ENCODE peak calls at places on chromosomes 3 and 15, in eight cellular contexts. One of them, this sample, is unnamed.

GRCh38 chr3:132870596-132870995 is 148.4 kb upstream of the NPHP3 start:
- DNase-seq in HepG2: no peak
- DNase-seq in HFF-Myc: no peak
- DNase-seq in BJ: no peak
- DNase-seq in epithelial cell of esophagus: no peak
- DNase-seq in psoas muscle: no peak
- DNase-seq in fibroblast of pulmonary artery: no peak
- DNase-seq in GM12865: no peak
- DNase-seq in this sample: no peak

GRCh38 chr15:28191832-28192231 is 92.7 kb upstream of the OCA2 start:
- DNase-seq in HepG2: no peak
- DNase-seq in HFF-Myc: peak
- DNase-seq in BJ: peak
- DNase-seq in epithelial cell of esophagus: no peak
- DNase-seq in psoas muscle: peak
- DNase-seq in fibroblast of pulmonary artery: peak
- DNase-seq in GM12865: no peak
- DNase-seq in this sample: peak

GRCh38 chr3:144770813-144771400 is 799.3 kb downstream of the DIPK2A start:
- DNase-seq in HepG2: peak
- DNase-seq in HFF-Myc: peak
- DNase-seq in BJ: peak
- DNase-seq in epithelial cell of esophagus: peak
- DNase-seq in psoas muscle: no peak
- DNase-seq in fibroblast of pulmonary artery: peak
- DNase-seq in GM12865: peak
- DNase-seq in this sample: peak

GRCh38 chr15:60551781-60552161 is 72.8 kb upstream of the ICE2 start:
- DNase-seq in HepG2: no peak
- DNase-seq in HFF-Myc: no peak
- DNase-seq in BJ: no peak
- DNase-seq in epithelial cell of esophagus: peak
- DNase-seq in psoas muscle: no peak
- DNase-seq in fibroblast of pulmonary artery: no peak
- DNase-seq in GM12865: peak
- DNase-seq in this sample: no peak

GRCh38 chr15:41928637-41929620 is 35.1 kb upstream of the SPTBN5 start:
- DNase-seq in HepG2: no peak
- DNase-seq in HFF-Myc: no peak
- DNase-seq in BJ: no peak
- DNase-seq in epithelial cell of esophagus: no peak
- DNase-seq in psoas muscle: peak
- DNase-seq in fibroblast of pulmonary artery: no peak
- DNase-seq in GM12865: peak
- DNase-seq in this sample: no peak

GRCh38 chr3:176987901-176988300 is 209.4 kb downstream of the TBL1XR1 start:
- DNase-seq in HepG2: no peak
- DNase-seq in HFF-Myc: no peak
- DNase-seq in BJ: no peak
- DNase-seq in epithelial cell of esophagus: no peak
- DNase-seq in psoas muscle: no peak
- DNase-seq in fibroblast of pulmonary artery: peak
- DNase-seq in GM12865: no peak
- DNase-seq in this sample: no peak

GRCh38 chr3:4395448-4395847 is 71.6 kb downstream of the SUMF1 start:
- DNase-seq in HepG2: no peak
- DNase-seq in HFF-Myc: no peak
- DNase-seq in BJ: no peak
- DNase-seq in epithelial cell of esophagus: no peak
- DNase-seq in psoas muscle: no peak
- DNase-seq in fibroblast of pulmonary artery: peak
- DNase-seq in GM12865: no peak
- DNase-seq in this sample: no peak

GRCh38 chr15:99440551-99441426 is 125.0 kb upstream of the MEF2A start:
- DNase-seq in HepG2: no peak
- DNase-seq in HFF-Myc: no peak
- DNase-seq in BJ: no peak
- DNase-seq in epithelial cell of esophagus: no peak
- DNase-seq in psoas muscle: no peak
- DNase-seq in fibroblast of pulmonary artery: no peak
- DNase-seq in GM12865: no peak
- DNase-seq in this sample: no peak

GRCh38 chr3:84820906-84821305 is 137.9 kb upstream of the CADM2 start:
- DNase-seq in HepG2: no peak
- DNase-seq in HFF-Myc: no peak
- DNase-seq in BJ: no peak
- DNase-seq in epithelial cell of esophagus: no peak
- DNase-seq in psoas muscle: no peak
- DNase-seq in fibroblast of pulmonary artery: no peak
- DNase-seq in GM12865: no peak
- DNase-seq in this sample: no peak

GRCh38 chr3:84820126-84820525 is 138.7 kb upstream of the CADM2 start:
- DNase-seq in HepG2: no peak
- DNase-seq in HFF-Myc: no peak
- DNase-seq in BJ: no peak
- DNase-seq in epithelial cell of esophagus: no peak
- DNase-seq in psoas muscle: no peak
- DNase-seq in fibroblast of pulmonary artery: no peak
- DNase-seq in GM12865: no peak
- DNase-seq in this sample: no peak

GRCh38 chr3:84830476-84830875 is 128.3 kb upstream of the CADM2 start:
- DNase-seq in HepG2: no peak
- DNase-seq in HFF-Myc: no peak
- DNase-seq in BJ: no peak
- DNase-seq in epithelial cell of esophagus: no peak
- DNase-seq in psoas muscle: no peak
- DNase-seq in fibroblast of pulmonary artery: no peak
- DNase-seq in GM12865: no peak
- DNase-seq in this sample: no peak

GRCh38 chr3:84825817-84826216 is 133.0 kb upstream of the CADM2 start:
- DNase-seq in HepG2: no peak
- DNase-seq in HFF-Myc: no peak
- DNase-seq in BJ: no peak
- DNase-seq in epithelial cell of esophagus: no peak
- DNase-seq in psoas muscle: no peak
- DNase-seq in fibroblast of pulmonary artery: no peak
- DNase-seq in GM12865: no peak
- DNase-seq in this sample: no peak
- TF ChIP-seq CTCF in HepG2: no peak
- TF ChIP-seq CTCF in HFF-Myc: no peak
- TF ChIP-seq CTCF in BJ: no peak
- TF ChIP-seq CTCF in epithelial cell of esophagus: no peak
- TF ChIP-seq CTCF in psoas muscle: no peak
- TF ChIP-seq CTCF in fibroblast of pulmonary artery: no peak
- TF ChIP-seq CTCF in GM12865: no peak
- TF ChIP-seq CTCF in this sample: no peak

GRCh38 chr15:85621096-85621495 is 173.6 kb downstream of the KLHL25 start:
- DNase-seq in HepG2: no peak
- DNase-seq in HFF-Myc: no peak
- DNase-seq in BJ: no peak
- DNase-seq in epithelial cell of esophagus: no peak
- DNase-seq in psoas muscle: no peak
- DNase-seq in fibroblast of pulmonary artery: no peak
- DNase-seq in GM12865: no peak
- DNase-seq in this sample: no peak

GRCh38 chr15:85623648-85624047 is 171.1 kb downstream of the KLHL25 start:
- DNase-seq in HepG2: no peak
- DNase-seq in HFF-Myc: no peak
- DNase-seq in BJ: no peak
- DNase-seq in epithelial cell of esophagus: no peak
- DNase-seq in psoas muscle: no peak
- DNase-seq in fibroblast of pulmonary artery: no peak
- DNase-seq in GM12865: no peak
- DNase-seq in this sample: no peak

GRCh38 chr15:85618956-85619491 is 175.7 kb downstream of the KLHL25 start:
- DNase-seq in HepG2: no peak
- DNase-seq in HFF-Myc: peak
- DNase-seq in BJ: peak
- DNase-seq in epithelial cell of esophagus: peak
- DNase-seq in psoas muscle: peak
- DNase-seq in fibroblast of pulmonary artery: peak
- DNase-seq in GM12865: peak
- DNase-seq in this sample: peak

GRCh38 chr15:85622432-85622831 is 172.3 kb downstream of the KLHL25 start:
- DNase-seq in HepG2: no peak
- DNase-seq in HFF-Myc: no peak
- DNase-seq in BJ: no peak
- DNase-seq in epithelial cell of esophagus: no peak
- DNase-seq in psoas muscle: no peak
- DNase-seq in fibroblast of pulmonary artery: no peak
- DNase-seq in GM12865: no peak
- DNase-seq in this sample: no peak

DNA sequence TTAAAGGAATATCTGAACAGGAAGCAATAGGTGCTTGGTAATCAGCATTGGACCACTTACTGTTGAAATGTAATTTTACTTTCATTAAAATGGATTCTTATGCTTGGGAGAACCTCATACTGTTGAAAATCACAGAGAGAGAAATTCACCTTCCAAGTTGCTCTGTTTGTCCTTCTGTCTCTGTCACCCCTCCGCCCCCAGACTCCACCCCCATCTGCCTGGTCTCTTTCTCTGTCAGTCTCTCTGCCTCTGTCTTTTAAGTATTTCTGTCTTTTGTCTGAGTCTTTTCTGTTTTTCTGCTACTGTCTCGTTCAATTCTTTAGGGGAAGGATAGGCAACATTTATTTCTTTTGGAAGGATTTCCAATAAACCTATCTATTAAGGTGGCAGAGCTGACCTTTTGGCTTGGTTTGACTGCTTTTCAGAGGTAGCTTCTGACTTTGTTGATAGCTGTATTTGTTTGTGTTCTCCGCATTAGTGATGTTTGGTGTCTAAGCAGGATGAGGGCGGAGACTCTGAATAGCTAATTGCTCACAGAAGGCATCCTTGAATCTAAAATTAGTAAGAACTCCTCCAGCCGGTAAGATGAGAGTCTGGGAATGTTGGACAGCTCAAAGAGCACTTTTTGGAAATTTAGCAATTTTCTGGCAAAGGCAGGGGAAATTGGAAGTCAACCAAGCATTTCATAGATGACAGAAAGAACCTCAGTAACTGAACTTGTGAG is 174.2 kb downstream of the KLHL25 start:
- DNase-seq in HepG2: no peak
- DNase-seq in HFF-Myc: no peak
- DNase-seq in BJ: peak
- DNase-seq in epithelial cell of esophagus: peak
- DNase-seq in psoas muscle: no peak
- DNase-seq in fibroblast of pulmonary artery: peak
- DNase-seq in GM12865: no peak
- DNase-seq in this sample: no peak
- H3K4me3 ChIP-seq in HepG2: no peak
- H3K4me3 ChIP-seq in HFF-Myc: peak
- H3K4me3 ChIP-seq in BJ: peak
- H3K4me3 ChIP-seq in epithelial cell of esophagus: no peak
- H3K4me3 ChIP-seq in psoas muscle: peak
- H3K4me3 ChIP-seq in fibroblast of pulmonary artery: peak
- H3K4me3 ChIP-seq in GM12865: no peak
- H3K4me3 ChIP-seq in this sample: peak

DNA sequence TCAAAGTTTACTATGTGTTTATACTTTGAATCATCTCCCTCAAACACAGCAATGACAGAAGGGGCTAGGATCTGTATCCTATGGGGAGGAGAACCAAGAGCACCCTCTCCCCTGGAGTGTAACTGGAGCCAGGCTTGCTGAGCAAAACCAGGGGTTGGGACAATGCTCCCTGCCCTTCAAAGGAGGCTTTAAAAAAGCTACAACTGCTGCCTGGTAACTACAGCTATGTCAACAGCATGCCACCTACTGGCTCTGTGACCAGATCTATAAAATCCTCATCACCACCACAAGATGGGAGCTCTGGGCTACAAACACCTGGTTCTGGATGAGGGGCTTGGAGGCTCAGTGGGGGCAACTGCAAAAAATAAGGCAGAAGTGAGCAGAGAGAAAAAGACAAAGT is 61.9 kb downstream of the ANO10 start:
- DNase-seq in HepG2: no peak
- DNase-seq in HFF-Myc: no peak
- DNase-seq in BJ: no peak
- DNase-seq in epithelial cell of esophagus: no peak
- DNase-seq in psoas muscle: no peak
- DNase-seq in fibroblast of pulmonary artery: no peak
- DNase-seq in GM12865: no peak
- DNase-seq in this sample: no peak
- TF ChIP-seq CTCF in HepG2: peak
- TF ChIP-seq CTCF in HFF-Myc: no peak
- TF ChIP-seq CTCF in BJ: no peak
- TF ChIP-seq CTCF in epithelial cell of esophagus: no peak
- TF ChIP-seq CTCF in psoas muscle: no peak
- TF ChIP-seq CTCF in fibroblast of pulmonary artery: no peak
- TF ChIP-seq CTCF in GM12865: no peak
- TF ChIP-seq CTCF in this sample: no peak

DNA sequence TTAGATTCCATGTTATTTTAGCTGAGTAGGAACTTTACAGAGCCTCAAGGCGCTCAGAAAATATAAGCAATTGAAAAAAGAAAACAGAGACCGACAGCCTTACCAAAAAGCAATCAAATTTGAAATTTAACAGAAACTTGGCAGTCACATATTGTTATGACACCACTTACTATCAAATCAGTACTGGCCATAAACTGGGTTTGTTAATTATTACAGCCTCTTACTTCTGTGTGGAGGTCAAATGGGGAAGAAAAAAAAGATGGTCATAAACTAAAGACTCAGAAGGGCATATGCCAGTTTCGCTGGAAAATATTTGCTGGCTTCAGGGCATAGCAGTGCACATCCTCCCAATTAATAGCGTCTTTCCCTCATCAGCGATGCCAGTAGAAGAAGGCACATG is 45.5 kb upstream of the SUCLG2 start:
- DNase-seq in HepG2: no peak
- DNase-seq in HFF-Myc: no peak
- DNase-seq in BJ: no peak
- DNase-seq in epithelial cell of esophagus: no peak
- DNase-seq in psoas muscle: no peak
- DNase-seq in fibroblast of pulmonary artery: no peak
- DNase-seq in GM12865: no peak
- DNase-seq in this sample: no peak
- H3K4me3 ChIP-seq in HepG2: no peak
- H3K4me3 ChIP-seq in HFF-Myc: no peak
- H3K4me3 ChIP-seq in BJ: no peak
- H3K4me3 ChIP-seq in epithelial cell of esophagus: no peak
- H3K4me3 ChIP-seq in psoas muscle: no peak
- H3K4me3 ChIP-seq in fibroblast of pulmonary artery: no peak
- H3K4me3 ChIP-seq in GM12865: no peak
- H3K4me3 ChIP-seq in this sample: no peak

GRCh38 chr15:58842713-58843396 is 71.8 kb downstream of the MINDY2 start:
- DNase-seq in HepG2: no peak
- DNase-seq in HFF-Myc: no peak
- DNase-seq in BJ: no peak
- DNase-seq in epithelial cell of esophagus: no peak
- DNase-seq in psoas muscle: no peak
- DNase-seq in fibroblast of pulmonary artery: no peak
- DNase-seq in GM12865: peak
- DNase-seq in this sample: no peak

GRCh38 chr15:58840048-58840447 is 68.9 kb downstream of the MINDY2 start:
- DNase-seq in HepG2: no peak
- DNase-seq in HFF-Myc: no peak
- DNase-seq in BJ: peak
- DNase-seq in epithelial cell of esophagus: no peak
- DNase-seq in psoas muscle: no peak
- DNase-seq in fibroblast of pulmonary artery: peak
- DNase-seq in GM12865: no peak
- DNase-seq in this sample: no peak

GRCh38 chr15:58839485-58839884 is 68.4 kb downstream of the MINDY2 start:
- DNase-seq in HepG2: peak
- DNase-seq in HFF-Myc: no peak
- DNase-seq in BJ: no peak
- DNase-seq in epithelial cell of esophagus: peak
- DNase-seq in psoas muscle: no peak
- DNase-seq in fibroblast of pulmonary artery: peak
- DNase-seq in GM12865: peak
- DNase-seq in this sample: no peak
- TF ChIP-seq CTCF in HepG2: peak
- TF ChIP-seq CTCF in HFF-Myc: peak
- TF ChIP-seq CTCF in BJ: peak
- TF ChIP-seq CTCF in epithelial cell of esophagus: peak
- TF ChIP-seq CTCF in psoas muscle: peak
- TF ChIP-seq CTCF in fibroblast of pulmonary artery: peak
- TF ChIP-seq CTCF in GM12865: peak
- TF ChIP-seq CTCF in this sample: no peak